ENCODE peak calls at places on chromosomes 1 and 21, in seven cellular contexts. I, A, R, E, Y, B and U are unnamed samples. For H3K27me3 and H3K4me1, the result is how much of the 10 kb centered on the place peaks cover.

GRCh38 chr1:66642992-66643391 is 109.0 kb downstream of the SGIP1 start:
- DNase-seq in I (no peak), A (no peak), R (peak), E (no peak), Y (no peak), B (no peak), U (no peak)

GRCh38 chr21:40388046-40388445 is 458.9 kb downstream of the DSCAM start:
- DNase-seq in I (no peak), A (no peak), R (no peak), E (no peak), Y (no peak), B (no peak), U (no peak)

GRCh38 chr1:228702433-228702832 is 32.8 kb upstream of the RHOU start:
- DNase-seq in I (no peak), A (no peak), R (no peak), E (no peak), Y (no peak), B (no peak), U (no peak)

GRCh38 chr1:35443768-35444518 is 113.3 kb downstream of the KIAA0319L start:
- DNase-seq in I (no peak), A (peak), R (peak), E (no peak), Y (no peak), B (no peak), U (no peak)

GRCh38 chr1:30700528-30701265 is 22.7 kb downstream of the MATN1 start:
- DNase-seq in I (no peak), A (peak), R (peak), E (no peak), Y (peak), B (peak), U (peak)

GRCh38 chr1:109273570-109274288 is 9.2 kb downstream of the PSRC1 start:
- DNase-seq in I (no peak), A (no peak), R (no peak), E (no peak), Y (no peak), B (no peak), U (no peak)

GRCh38 chr1:164836614-164837018 is 277.6 kb downstream of the PBX1 start:
- DNase-seq in I (no peak), A (no peak), R (no peak), E (no peak), Y (no peak), B (no peak), U (no peak)

GRCh38 chr1:152061952-152062351 is 25.1 kb upstream of the S100A11 start:
- DNase-seq in I (no peak), A (no peak), R (no peak), E (no peak), Y (no peak), B (no peak), U (no peak)

GRCh38 chr1:214364335-214364734 is 83.4 kb downstream of the SMYD2 start:
- DNase-seq in I (no peak), A (no peak), R (no peak), E (no peak), Y (no peak), B (no peak), U (peak)
- H3K27me3 ChIP-seq in I (under half), A (under half), R (under half), E (under half), Y (under half), B (under half), U (under half)

GRCh38 chr1:12067900-12068821 is 5.1 kb downstream of the TNFRSF8 start:
- DNase-seq in I (peak), A (peak), R (peak), E (no peak), Y (no peak), B (no peak), U (peak)

GRCh38 chr1:12060500-12060899 is 2.6 kb upstream of the TNFRSF8 start:
- DNase-seq in I (no peak), A (no peak), R (no peak), E (no peak), Y (no peak), B (no peak), U (no peak)

GRCh38 chr1:12065872-12066271 is 2.8 kb downstream of the TNFRSF8 start:
- DNase-seq in I (no peak), A (no peak), R (no peak), E (no peak), Y (no peak), B (no peak), U (no peak)

GRCh38 chr1:12063141-12064072 is at the start of gene TNFRSF8:
- DNase-seq in I (peak), A (peak), R (peak), E (no peak), Y (no peak), B (no peak), U (no peak)

DNA sequence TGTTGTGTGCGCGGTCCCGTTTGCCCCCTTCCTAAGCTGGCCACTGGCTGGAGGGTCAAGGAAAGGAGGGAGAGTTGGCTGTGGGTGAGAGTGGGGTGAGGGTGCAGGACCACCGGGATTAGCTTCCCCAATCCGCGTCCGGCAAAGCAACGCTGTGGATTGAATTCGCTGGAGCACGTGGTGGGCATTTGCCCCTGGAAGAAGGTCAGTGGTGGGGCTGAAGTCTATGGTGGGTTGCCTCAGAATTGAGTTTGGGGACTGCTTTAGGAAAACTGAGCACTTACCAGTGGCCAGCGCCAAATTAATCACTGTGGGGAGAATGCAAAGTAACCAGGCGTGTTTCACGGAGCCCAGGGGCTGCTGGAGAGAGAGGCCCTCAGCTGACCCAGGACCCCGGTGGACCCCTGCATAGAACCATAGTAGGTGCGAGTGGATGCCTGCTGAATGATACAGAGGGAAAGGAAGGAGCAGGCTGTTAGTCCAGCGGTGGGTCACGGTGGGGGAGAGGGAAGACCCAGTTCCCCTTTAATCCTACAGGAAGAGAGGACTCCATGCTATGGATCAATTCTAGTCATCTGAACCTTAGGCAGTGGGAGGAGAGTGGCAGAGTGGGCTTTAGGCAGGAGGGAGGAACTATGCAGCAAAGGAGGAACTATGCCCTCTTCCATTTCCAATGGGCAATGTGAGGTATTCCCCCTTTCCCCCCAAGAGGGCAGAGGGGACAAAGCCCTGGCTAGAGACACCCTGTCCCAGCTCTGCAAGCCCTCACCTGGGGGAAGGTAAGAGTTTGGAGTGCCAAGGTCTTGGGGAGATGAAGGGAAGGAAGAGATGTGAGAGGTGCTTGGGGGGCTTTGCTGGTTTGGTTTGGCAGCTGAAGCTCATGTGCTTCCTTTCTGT is 1.2 kb downstream of the TNFRSF8 start:
- DNase-seq in I (no peak), A (no peak), R (no peak), E (no peak), Y (no peak), B (no peak), U (no peak)
- H3K4me1 ChIP-seq in I (under half), A (under half), R (under half), E (under half), Y (under half), B (under half), U (under half)

DNA sequence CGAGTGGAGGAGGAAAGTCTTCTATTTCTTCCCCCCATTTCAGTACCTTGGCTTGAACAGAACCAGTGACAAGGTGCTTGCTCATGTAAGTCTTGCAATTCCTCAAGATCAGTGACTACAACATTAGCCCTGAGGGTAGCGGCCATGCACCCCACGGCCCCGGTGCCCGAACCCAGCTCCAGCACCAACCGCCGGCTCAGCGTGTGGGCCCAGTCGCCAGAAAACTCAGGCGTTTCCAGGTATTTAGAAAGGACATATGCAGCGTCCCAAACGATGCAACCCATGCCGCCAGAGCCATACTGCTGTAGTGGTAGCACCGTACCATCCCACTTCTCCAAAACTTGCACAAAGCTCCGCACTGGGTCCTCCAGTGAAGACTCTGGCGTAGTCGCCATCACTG is 11.2 kb upstream of the MANEAL start:
- DNase-seq in I (no peak), A (no peak), R (no peak), E (no peak), Y (no peak), B (no peak), U (no peak)
- H3K27me3 ChIP-seq in I (under half), A (under half), R (under half), E (under half), Y (under half), B (under half), U (under half)

GRCh38 chr1:107220036-107220435 is 79.2 kb downstream of the NTNG1 start:
- DNase-seq in I (no peak), A (no peak), R (no peak), E (no peak), Y (no peak), B (no peak), U (no peak)
- H3K4me1 ChIP-seq in I (under half), A (under half), R (under half), E (under half), Y (under half), B (under half), U (under half)

GRCh38 chr21:37732927-37733326 is 183.3 kb downstream of the KCNJ6 start:
- DNase-seq in I (no peak), A (no peak), R (no peak), E (no peak), Y (no peak), B (no peak), U (no peak)
- H3K27me3 ChIP-seq in I (under half), A (under half), R (under half), E (under half), Y (under half), B (under half), U (under half)

DNA sequence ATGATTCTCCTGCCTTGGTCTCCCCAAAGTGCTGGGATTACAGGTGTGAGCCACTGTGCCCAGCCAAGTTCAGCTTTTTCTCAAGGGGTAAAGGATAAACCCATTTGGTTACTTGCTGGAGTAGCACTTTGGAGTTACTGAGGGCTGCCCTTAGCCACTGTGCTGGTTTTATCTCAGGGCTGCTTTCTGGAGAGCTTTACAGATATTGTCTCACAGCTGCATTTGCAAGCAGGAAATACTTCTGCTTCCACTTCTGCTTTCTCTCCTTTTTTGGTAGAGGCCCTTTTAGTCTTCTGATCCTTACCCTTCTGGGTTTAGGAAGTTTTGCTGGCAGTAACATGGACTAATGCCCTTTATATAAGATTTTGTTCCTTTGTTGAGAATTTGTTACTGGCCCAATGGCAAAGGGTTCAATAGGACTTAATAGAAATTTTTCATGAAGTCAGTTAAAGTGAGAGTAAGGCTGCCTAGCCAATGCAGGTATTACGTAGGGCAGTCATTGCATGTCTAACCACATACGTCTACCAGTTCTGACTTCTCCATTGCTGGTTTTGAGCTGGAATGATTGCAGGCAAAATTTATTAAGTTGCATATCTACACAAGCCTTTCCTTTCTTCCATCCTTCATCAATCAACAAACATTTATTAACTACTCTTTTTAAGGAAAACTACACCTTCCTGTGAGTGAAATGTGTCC is 24.4 kb downstream of the CAP1 start:
- DNase-seq in I (peak), A (no peak), R (no peak), E (no peak), Y (no peak), B (no peak), U (no peak)
- H3K4me1 ChIP-seq in I (under half), A (under half), R (under half), E (under half), Y (under half), B (under half), U (under half)

GRCh38 chr1:107139833-107140702 is 771 bp upstream of the NTNG1 start:
- DNase-seq in I (peak), A (peak), R (peak), E (no peak), Y (peak), B (peak), U (no peak)

GRCh38 chr1:107135466-107135865 is 5.4 kb upstream of the NTNG1 start:
- DNase-seq in I (peak), A (peak), R (peak), E (no peak), Y (no peak), B (no peak), U (no peak)

GRCh38 chr1:107138767-107139445 is 1.9 kb upstream of the NTNG1 start:
- DNase-seq in I (no peak), A (no peak), R (peak), E (no peak), Y (no peak), B (no peak), U (no peak)

GRCh38 chr1:107140703-107141490 is at the start of gene NTNG1:
- DNase-seq in I (peak), A (no peak), R (no peak), E (no peak), Y (peak), B (no peak), U (no peak)

GRCh38 chr1:107138166-107138565 is 2.7 kb upstream of the NTNG1 start:
- DNase-seq in I (no peak), A (no peak), R (no peak), E (no peak), Y (no peak), B (no peak), U (no peak)
- H3K27me3 ChIP-seq in I (half or more), A (under half), R (under half), E (under half), Y (under half), B (under half), U (under half)

GRCh38 chr1:168087696-168088095 is 49.0 kb downstream of the GPR161 start:
- DNase-seq in I (no peak), A (no peak), R (no peak), E (no peak), Y (no peak), B (no peak), U (no peak)

GRCh38 chr1:168084396-168085231 is 52.1 kb downstream of the GPR161 start:
- DNase-seq in I (peak), A (peak), R (peak), E (peak), Y (no peak), B (peak), U (peak)

GRCh38 chr1:168088511-168089325 is 48.0 kb downstream of the GPR161 start:
- DNase-seq in I (no peak), A (no peak), R (peak), E (no peak), Y (no peak), B (no peak), U (no peak)

GRCh38 chr1:168085401-168085872 is 51.3 kb downstream of the GPR161 start:
- DNase-seq in I (no peak), A (peak), R (no peak), E (no peak), Y (no peak), B (peak), U (peak)

DNA sequence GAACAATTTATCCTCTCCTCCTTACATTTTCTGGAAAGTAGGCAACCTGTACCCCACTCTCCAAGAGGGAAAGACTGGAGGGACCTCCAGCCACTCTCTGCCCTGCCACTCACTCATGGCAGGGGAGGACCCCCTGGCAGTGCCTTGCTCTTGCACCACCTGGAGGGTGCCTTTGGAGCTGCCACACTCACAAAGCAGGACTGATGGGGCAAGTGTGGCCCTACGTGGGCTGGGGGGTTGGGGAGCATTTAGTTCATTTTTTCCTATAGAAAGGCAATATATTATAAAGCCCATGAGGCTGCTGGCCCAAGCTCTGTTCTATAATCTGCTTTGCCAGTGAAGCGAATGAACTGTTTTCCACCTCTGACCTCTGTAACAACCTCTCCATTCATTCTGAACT is 50.3 kb downstream of the GPR161 start:
- DNase-seq in I (no peak), A (no peak), R (no peak), E (no peak), Y (no peak), B (no peak), U (no peak)
- H3K4me1 ChIP-seq in I (under half), A (under half), R (under half), E (under half), Y (under half), B (under half), U (under half)

DNA sequence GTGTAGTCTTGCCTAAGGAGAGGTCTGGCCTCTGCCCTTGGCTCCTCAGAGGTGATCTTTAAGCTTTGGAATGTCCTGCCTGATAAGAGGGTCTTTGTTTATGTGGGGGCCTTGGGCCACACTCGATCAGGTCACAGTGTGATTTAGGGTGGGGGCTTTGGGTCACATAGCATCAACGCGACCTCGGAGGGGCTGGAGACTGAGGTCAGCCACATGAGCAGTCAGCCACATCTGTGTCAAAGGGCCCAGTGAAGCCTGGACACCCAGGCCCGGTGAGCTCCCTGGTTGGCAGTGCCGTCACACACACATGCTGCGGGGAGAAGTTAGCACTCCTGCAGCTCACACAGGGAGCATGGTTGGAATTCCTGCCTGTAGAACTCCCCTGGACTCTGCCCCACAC is 345.0 kb downstream of the NPHP4 start:
- DNase-seq in I (no peak), A (no peak), R (no peak), E (no peak), Y (no peak), B (no peak), U (no peak)
- H3K27me3 ChIP-seq in I (under half), A (under half), R (under half), E (under half), Y (under half), B (under half), U (under half)